ENCODE peak calls at places on chromosomes 11 and 22, in nine cellular contexts. One of them, this sample, is unnamed.
A peak's percentile ranks its signal among the peaks of the same experiment; 100 is the strongest.

GRCh38 chr11:70333206-70333605 is 62.7 kb downstream of the PPFIA1 start:
- DNase-seq in progenitor cell of endocrine pancreas: no peak
- DNase-seq in psoas muscle: no peak
- DNase-seq in kidney epithelial cell: no peak
- DNase-seq in cardiac muscle cell: peak; percentile 42
- DNase-seq in colonic mucosa: no peak
- DNase-seq in transverse colon: no peak
- DNase-seq in type B pancreatic cell: no peak
- DNase-seq in prostate gland: no peak
- DNase-seq in this sample: no peak

GRCh38 chr11:2093575-2094353 is 45.4 kb downstream of the IGF2 start:
- DNase-seq in progenitor cell of endocrine pancreas: no peak
- DNase-seq in psoas muscle: peak; percentile 70
- DNase-seq in kidney epithelial cell: no peak
- DNase-seq in cardiac muscle cell: no peak
- DNase-seq in colonic mucosa: no peak
- DNase-seq in transverse colon: no peak
- DNase-seq in type B pancreatic cell: no peak
- DNase-seq in prostate gland: peak; percentile 43
- DNase-seq in this sample: no peak

GRCh38 chr11:64150481-64151239 is 15.3 kb downstream of the MACROD1 start:
- DNase-seq in progenitor cell of endocrine pancreas: no peak
- DNase-seq in psoas muscle: peak; percentile 79
- DNase-seq in kidney epithelial cell: no peak
- DNase-seq in cardiac muscle cell: no peak
- DNase-seq in colonic mucosa: no peak
- DNase-seq in transverse colon: no peak
- DNase-seq in type B pancreatic cell: no peak
- DNase-seq in prostate gland: no peak
- DNase-seq in this sample: no peak

GRCh38 chr11:11178671-11179070 is 174.4 kb downstream of the CSNK2A3 start:
- DNase-seq in progenitor cell of endocrine pancreas: no peak
- DNase-seq in psoas muscle: no peak
- DNase-seq in kidney epithelial cell: peak; percentile 14
- DNase-seq in cardiac muscle cell: no peak
- DNase-seq in colonic mucosa: no peak
- DNase-seq in transverse colon: no peak
- DNase-seq in type B pancreatic cell: no peak
- DNase-seq in prostate gland: no peak
- DNase-seq in this sample: no peak

GRCh38 chr11:125315088-125315740 is 150.7 kb downstream of the PKNOX2 start:
- DNase-seq in progenitor cell of endocrine pancreas: no peak
- DNase-seq in psoas muscle: peak; percentile 52
- DNase-seq in kidney epithelial cell: no peak
- DNase-seq in cardiac muscle cell: no peak
- DNase-seq in colonic mucosa: no peak
- DNase-seq in transverse colon: no peak
- DNase-seq in type B pancreatic cell: no peak
- DNase-seq in prostate gland: no peak
- DNase-seq in this sample: no peak

GRCh38 chr11:18723991-18724390 is 2.0 kb downstream of the IGSF22 start:
- DNase-seq in progenitor cell of endocrine pancreas: no peak
- DNase-seq in psoas muscle: no peak
- DNase-seq in kidney epithelial cell: no peak
- DNase-seq in cardiac muscle cell: no peak
- DNase-seq in colonic mucosa: no peak
- DNase-seq in transverse colon: no peak
- DNase-seq in type B pancreatic cell: no peak
- DNase-seq in prostate gland: no peak
- DNase-seq in this sample: no peak

GRCh38 chr22:48536691-48537591 is 1290.7 kb downstream of the BRD1 start:
- DNase-seq in progenitor cell of endocrine pancreas: no peak
- DNase-seq in psoas muscle: peak; percentile 47
- DNase-seq in kidney epithelial cell: no peak
- DNase-seq in cardiac muscle cell: no peak
- DNase-seq in colonic mucosa: no peak
- DNase-seq in transverse colon: no peak
- DNase-seq in type B pancreatic cell: no peak
- DNase-seq in prostate gland: peak; percentile 31
- DNase-seq in this sample: no peak

GRCh38 chr11:9065614-9066431 is 25.6 kb downstream of the SCUBE2 start:
- DNase-seq in progenitor cell of endocrine pancreas: no peak
- DNase-seq in psoas muscle: no peak
- DNase-seq in kidney epithelial cell: no peak
- DNase-seq in cardiac muscle cell: no peak
- DNase-seq in colonic mucosa: no peak
- DNase-seq in transverse colon: no peak
- DNase-seq in type B pancreatic cell: no peak
- DNase-seq in prostate gland: no peak
- DNase-seq in this sample: no peak

GRCh38 chr11:30710216-30710615 is 124.1 kb upstream of the MPPED2 start:
- DNase-seq in progenitor cell of endocrine pancreas: no peak
- DNase-seq in psoas muscle: no peak
- DNase-seq in kidney epithelial cell: no peak
- DNase-seq in cardiac muscle cell: no peak
- DNase-seq in colonic mucosa: no peak
- DNase-seq in transverse colon: no peak
- DNase-seq in type B pancreatic cell: no peak
- DNase-seq in prostate gland: peak; percentile 8
- DNase-seq in this sample: no peak

GRCh38 chr22:37258810-37259472 is 14.9 kb upstream of the RAC2 start:
- DNase-seq in progenitor cell of endocrine pancreas: no peak
- DNase-seq in psoas muscle: no peak
- DNase-seq in kidney epithelial cell: no peak
- DNase-seq in cardiac muscle cell: no peak
- DNase-seq in colonic mucosa: no peak
- DNase-seq in transverse colon: no peak
- DNase-seq in type B pancreatic cell: no peak
- DNase-seq in prostate gland: no peak
- DNase-seq in this sample: no peak

GRCh38 chr11:78050964-78051831 is 12.5 kb upstream of the THRSP start:
- DNase-seq in progenitor cell of endocrine pancreas: no peak
- DNase-seq in psoas muscle: no peak
- DNase-seq in kidney epithelial cell: no peak
- DNase-seq in cardiac muscle cell: no peak
- DNase-seq in colonic mucosa: no peak
- DNase-seq in transverse colon: no peak
- DNase-seq in type B pancreatic cell: no peak
- DNase-seq in prostate gland: no peak
- DNase-seq in this sample: no peak

GRCh38 chr11:68350759-68351449 is 38.5 kb downstream of the LRP5 start:
- DNase-seq in progenitor cell of endocrine pancreas: no peak
- DNase-seq in psoas muscle: no peak
- DNase-seq in kidney epithelial cell: no peak
- DNase-seq in cardiac muscle cell: no peak
- DNase-seq in colonic mucosa: no peak
- DNase-seq in transverse colon: no peak
- DNase-seq in type B pancreatic cell: no peak
- DNase-seq in prostate gland: no peak
- DNase-seq in this sample: no peak

GRCh38 chr11:57763568-57763967 is 2.0 kb downstream of the CTNND1 start:
- DNase-seq in progenitor cell of endocrine pancreas: no peak
- DNase-seq in psoas muscle: no peak
- DNase-seq in kidney epithelial cell: no peak
- DNase-seq in cardiac muscle cell: peak; percentile 50
- DNase-seq in colonic mucosa: peak; percentile 41
- DNase-seq in transverse colon: no peak
- DNase-seq in type B pancreatic cell: no peak
- DNase-seq in prostate gland: peak; percentile 15
- DNase-seq in this sample: no peak

GRCh38 chr11:13674799-13675509 is 6.5 kb downstream of the FAR1 start:
- DNase-seq in progenitor cell of endocrine pancreas: no peak
- DNase-seq in psoas muscle: no peak
- DNase-seq in kidney epithelial cell: no peak
- DNase-seq in cardiac muscle cell: no peak
- DNase-seq in colonic mucosa: no peak
- DNase-seq in transverse colon: no peak
- DNase-seq in type B pancreatic cell: no peak
- DNase-seq in prostate gland: no peak
- DNase-seq in this sample: no peak

GRCh38 chr11:35765211-35765610 is 102.6 kb downstream of the TRIM44 start:
- DNase-seq in progenitor cell of endocrine pancreas: no peak
- DNase-seq in psoas muscle: no peak
- DNase-seq in kidney epithelial cell: no peak
- DNase-seq in cardiac muscle cell: no peak
- DNase-seq in colonic mucosa: no peak
- DNase-seq in transverse colon: no peak
- DNase-seq in type B pancreatic cell: no peak
- DNase-seq in prostate gland: no peak
- DNase-seq in this sample: no peak

GRCh38 chr11:6586434-6587359 is 16.7 kb downstream of the RRP8 start:
- DNase-seq in progenitor cell of endocrine pancreas: no peak
- DNase-seq in psoas muscle: no peak
- DNase-seq in kidney epithelial cell: no peak
- DNase-seq in cardiac muscle cell: no peak
- DNase-seq in colonic mucosa: peak; percentile 14
- DNase-seq in transverse colon: no peak
- DNase-seq in type B pancreatic cell: no peak
- DNase-seq in prostate gland: peak; percentile 1
- DNase-seq in this sample: no peak

GRCh38 chr22:43889366-43890253 is 2.2 kb downstream of the PNPLA5 start:
- DNase-seq in progenitor cell of endocrine pancreas: no peak
- DNase-seq in psoas muscle: no peak
- DNase-seq in kidney epithelial cell: no peak
- DNase-seq in cardiac muscle cell: no peak
- DNase-seq in colonic mucosa: no peak
- DNase-seq in transverse colon: no peak
- DNase-seq in type B pancreatic cell: no peak
- DNase-seq in prostate gland: no peak
- DNase-seq in this sample: no peak
- TF ChIP-seq CTCF in progenitor cell of endocrine pancreas: no peak
- TF ChIP-seq CTCF in psoas muscle: no peak
- TF ChIP-seq CTCF in kidney epithelial cell: peak; percentile 9
- TF ChIP-seq CTCF in cardiac muscle cell: no peak
- TF ChIP-seq CTCF in colonic mucosa: no peak
- TF ChIP-seq CTCF in transverse colon: no peak
- TF ChIP-seq CTCF in type B pancreatic cell: no peak
- TF ChIP-seq CTCF in prostate gland: no peak
- TF ChIP-seq CTCF in this sample: no peak

DNA sequence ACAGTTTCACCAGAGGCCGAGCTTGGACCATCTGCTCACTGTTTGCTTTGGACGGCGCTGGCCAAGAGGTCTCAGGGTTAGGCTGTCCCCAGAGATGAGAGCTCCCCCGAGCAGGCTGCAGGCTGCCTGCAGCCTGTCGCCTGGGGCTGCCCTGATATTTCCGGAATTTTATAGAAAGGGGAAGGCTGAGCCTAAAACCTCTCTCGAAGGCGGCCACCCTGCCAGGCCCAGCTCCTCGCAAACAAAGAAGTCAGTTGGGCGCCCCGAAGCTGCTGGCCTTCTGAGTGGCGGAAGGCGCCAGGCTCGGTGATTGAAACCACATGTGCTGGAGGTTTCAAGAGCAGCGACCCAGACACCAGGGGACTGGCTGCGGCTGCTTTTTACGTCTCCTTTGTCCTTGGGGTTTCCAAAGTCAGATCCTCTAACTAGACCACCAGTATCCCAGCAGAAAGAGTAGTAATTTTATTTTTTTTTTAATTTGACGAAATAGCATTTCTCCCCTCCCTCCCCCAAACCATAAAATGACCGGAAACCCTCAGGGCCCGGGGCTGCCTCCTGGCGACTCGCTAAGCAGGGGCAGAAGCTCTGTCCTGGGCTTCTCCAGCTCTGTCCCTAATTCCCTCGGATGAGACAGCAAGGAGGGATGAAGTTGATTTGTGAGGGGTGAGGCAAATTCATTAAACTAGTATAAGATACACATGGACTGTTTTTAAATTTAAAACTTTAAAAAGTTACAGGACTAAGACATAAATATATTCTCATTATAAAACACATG is 57.4 kb downstream of the CLMP start:
- DNase-seq in progenitor cell of endocrine pancreas: no peak
- DNase-seq in psoas muscle: peak; percentile 80
- DNase-seq in kidney epithelial cell: no peak
- DNase-seq in cardiac muscle cell: peak; percentile 88
- DNase-seq in colonic mucosa: peak; percentile 42
- DNase-seq in transverse colon: peak; percentile 54
- DNase-seq in type B pancreatic cell: peak; percentile 81
- DNase-seq in prostate gland: no peak
- DNase-seq in this sample: peak; percentile 27
- TF ChIP-seq CTCF in progenitor cell of endocrine pancreas: no peak
- TF ChIP-seq CTCF in psoas muscle: no peak
- TF ChIP-seq CTCF in kidney epithelial cell: no peak
- TF ChIP-seq CTCF in cardiac muscle cell: peak; percentile 23
- TF ChIP-seq CTCF in colonic mucosa: no peak
- TF ChIP-seq CTCF in transverse colon: no peak
- TF ChIP-seq CTCF in type B pancreatic cell: no peak
- TF ChIP-seq CTCF in prostate gland: no peak
- TF ChIP-seq CTCF in this sample: no peak

GRCh38 chr11:76606102-76606793 is 64.3 kb downstream of the LRRC32 start:
- DNase-seq in progenitor cell of endocrine pancreas: no peak
- DNase-seq in psoas muscle: peak; percentile 63
- DNase-seq in kidney epithelial cell: no peak
- DNase-seq in cardiac muscle cell: no peak
- DNase-seq in colonic mucosa: peak; percentile 41
- DNase-seq in transverse colon: no peak
- DNase-seq in type B pancreatic cell: no peak
- DNase-seq in prostate gland: no peak
- DNase-seq in this sample: no peak
- TF ChIP-seq CTCF in progenitor cell of endocrine pancreas: no peak
- TF ChIP-seq CTCF in psoas muscle: no peak
- TF ChIP-seq CTCF in kidney epithelial cell: no peak
- TF ChIP-seq CTCF in cardiac muscle cell: no peak
- TF ChIP-seq CTCF in colonic mucosa: no peak
- TF ChIP-seq CTCF in transverse colon: no peak
- TF ChIP-seq CTCF in type B pancreatic cell: no peak
- TF ChIP-seq CTCF in prostate gland: no peak
- TF ChIP-seq CTCF in this sample: no peak

GRCh38 chr11:129375731-129376657 is at the start of gene BARX2:
- DNase-seq in progenitor cell of endocrine pancreas: peak; percentile 56
- DNase-seq in psoas muscle: no peak
- DNase-seq in kidney epithelial cell: peak; percentile 16
- DNase-seq in cardiac muscle cell: peak; percentile 89
- DNase-seq in colonic mucosa: peak; percentile 77
- DNase-seq in transverse colon: peak; percentile 79
- DNase-seq in type B pancreatic cell: peak; percentile 72
- DNase-seq in prostate gland: peak; percentile 76
- DNase-seq in this sample: peak; percentile 75
- TF ChIP-seq CTCF in progenitor cell of endocrine pancreas: peak; percentile 55
- TF ChIP-seq CTCF in psoas muscle: peak; percentile 14
- TF ChIP-seq CTCF in kidney epithelial cell: peak; percentile 73
- TF ChIP-seq CTCF in cardiac muscle cell: peak; percentile 55
- TF ChIP-seq CTCF in colonic mucosa: peak; percentile 22
- TF ChIP-seq CTCF in transverse colon: peak; percentile 62
- TF ChIP-seq CTCF in type B pancreatic cell: peak; percentile 69
- TF ChIP-seq CTCF in prostate gland: no peak
- TF ChIP-seq CTCF in this sample: peak; percentile 32

GRCh38 chr11:115820026-115820425 is 315.8 kb upstream of the CADM1 start:
- DNase-seq in progenitor cell of endocrine pancreas: no peak
- DNase-seq in psoas muscle: no peak
- DNase-seq in kidney epithelial cell: no peak
- DNase-seq in cardiac muscle cell: no peak
- DNase-seq in colonic mucosa: no peak
- DNase-seq in transverse colon: no peak
- DNase-seq in type B pancreatic cell: no peak
- DNase-seq in prostate gland: no peak
- DNase-seq in this sample: no peak

GRCh38 chr11:115817844-115818565 is 313.8 kb upstream of the CADM1 start:
- DNase-seq in progenitor cell of endocrine pancreas: no peak
- DNase-seq in psoas muscle: no peak
- DNase-seq in kidney epithelial cell: no peak
- DNase-seq in cardiac muscle cell: no peak
- DNase-seq in colonic mucosa: no peak
- DNase-seq in transverse colon: no peak
- DNase-seq in type B pancreatic cell: no peak
- DNase-seq in prostate gland: no peak
- DNase-seq in this sample: no peak

GRCh38 chr11:115819014-115819413 is 314.8 kb upstream of the CADM1 start:
- DNase-seq in progenitor cell of endocrine pancreas: no peak
- DNase-seq in psoas muscle: no peak
- DNase-seq in kidney epithelial cell: no peak
- DNase-seq in cardiac muscle cell: no peak
- DNase-seq in colonic mucosa: no peak
- DNase-seq in transverse colon: no peak
- DNase-seq in type B pancreatic cell: no peak
- DNase-seq in prostate gland: no peak
- DNase-seq in this sample: no peak
- TF ChIP-seq CTCF in progenitor cell of endocrine pancreas: no peak
- TF ChIP-seq CTCF in psoas muscle: no peak
- TF ChIP-seq CTCF in kidney epithelial cell: no peak
- TF ChIP-seq CTCF in cardiac muscle cell: no peak
- TF ChIP-seq CTCF in colonic mucosa: no peak
- TF ChIP-seq CTCF in transverse colon: no peak
- TF ChIP-seq CTCF in type B pancreatic cell: no peak
- TF ChIP-seq CTCF in prostate gland: no peak
- TF ChIP-seq CTCF in this sample: no peak

This sample was measured in endothelial cell.